ENCODE peak calls at places on chromosomes 5 and 9, in ten cellular contexts. C is iPS-NIHi11; F is fibroblast of pulmonary artery; L is activated naive CD8-positive, alpha-beta T cell treated with anti-CD3 and anti-CD28 coated beads for 36 hours; X is heart right ventricle; J is choroid plexus epithelial cell; E is stomach; H is NCI-H1417; K is NCI-H2081; M is GM04504. N is an unnamed sample.

GRCh38 chr5:5066276-5067186 is 73.6 kb upstream of the ADAMTS16 start:
- DNase-seq in K (no peak), H (no peak), E (no peak), F (no peak), X (no peak), M (no peak), J (peak; percentile 1), C (no peak), L (no peak), N (peak; percentile 20)

GRCh38 chr9:6764570-6765334 is 7.0 kb downstream of the KDM4C start:
- DNase-seq in K (no peak), F (no peak), X (no peak), E (no peak), J (no peak), M (no peak), L (no peak), H (no peak), C (no peak), N (no peak)

GRCh38 chr5:142327111-142327842 is 2.5 kb upstream of the SPRY4 start:
- DNase-seq in C (no peak), L (no peak), K (no peak), J (peak; percentile 67), F (peak; percentile 72), H (no peak), E (no peak), X (no peak), M (peak; percentile 77), N (peak; percentile 83)

GRCh38 chr5:67065237-67065636 is 131.4 kb downstream of the CD180 start:
- DNase-seq in L (peak; percentile 1), H (peak; percentile 27), E (no peak), C (no peak), K (no peak), F (no peak), M (no peak), X (no peak), J (no peak), N (no peak)

GRCh38 chr5:38413696-38414095 is 142.8 kb downstream of the LIFR start:
- DNase-seq in K (no peak), F (no peak), M (no peak), X (no peak), L (no peak), J (no peak), C (no peak), E (no peak), H (peak; percentile 61), N (no peak)

GRCh38 chr9:90141723-90142122 is 500.9 kb downstream of the DIRAS2 start:
- DNase-seq in M (no peak), L (no peak), H (no peak), J (peak; percentile 52), X (no peak), E (no peak), F (peak; percentile 38), C (peak; percentile 23), K (peak; percentile 60), N (no peak)

GRCh38 chr5:143742951-143743350 is 69.0 kb upstream of the HMHB1 start:
- DNase-seq in M (no peak), X (no peak), C (no peak), H (no peak), J (no peak), K (no peak), L (no peak), F (no peak), E (no peak), N (no peak)

GRCh38 chr5:68122439-68122906 is 93.1 kb upstream of the PIK3R1 start:
- DNase-seq in J (no peak), F (no peak), H (peak; percentile 22), C (no peak), E (peak; percentile 76), K (peak; percentile 61), X (no peak), L (no peak), M (no peak), N (no peak)

GRCh38 chr5:156684216-156684615 is 165.9 kb upstream of the PPP1R2B start:
- DNase-seq in L (no peak), K (no peak), J (no peak), H (no peak), E (no peak), X (no peak), F (no peak), M (no peak), C (no peak), N (no peak)

GRCh38 chr5:159211712-159212111 is 2.4 kb upstream of the RNF145 start:
- DNase-seq in E (no peak), M (no peak), L (no peak), K (peak; percentile 19), H (peak; percentile 25), F (no peak), X (no peak), C (no peak), J (no peak), N (no peak)

GRCh38 chr9:98482248-98482647 is 226.5 kb downstream of the GABBR2 start:
- DNase-seq in H (no peak), X (no peak), J (no peak), E (no peak), M (peak; percentile 59), L (no peak), F (peak; percentile 37), C (no peak), K (no peak), N (no peak)

GRCh38 chr9:69376651-69377050 is 51.6 kb downstream of the ENTREP1 start:
- DNase-seq in J (peak; percentile 82), K (no peak), L (no peak), H (no peak), X (no peak), C (no peak), F (peak; percentile 96), M (peak; percentile 66), E (peak; percentile 33), N (peak; percentile 85)

N was measured in HT1080.